ENCODE peak calls at places on chromosome 3, in seven cellular contexts. H, O, D, Z, I, L and S are unnamed samples.

GRCh38 chr3:150528359-150528797 is 17.9 kb downstream of the SERP1 start:
- DNase-seq in H (no peak), O (peak), Z (no peak), I (peak), D (no peak), L (no peak), S (no peak)

GRCh38 chr3:61250784-61251173 is 473 bp downstream of the FHIT start:
- DNase-seq in H (no peak), D (no peak), O (no peak), I (peak), Z (no peak), L (no peak), S (peak)

GRCh38 chr3:10309736-10310135 is 11.2 kb downstream of the SEC13 start:
- DNase-seq in Z (no peak), D (no peak), O (peak), L (no peak), I (peak), H (no peak), S (peak)

GRCh38 chr3:194296832-194297666 is 54.1 kb downstream of the CPN2 start:
- DNase-seq in H (no peak), Z (no peak), O (no peak), L (no peak), I (no peak), D (peak), S (no peak)

GRCh38 chr3:176767385-176767784 is 429.9 kb downstream of the TBL1XR1 start:
- DNase-seq in I (peak), O (peak), D (peak), H (peak), L (no peak), Z (no peak), S (no peak)

GRCh38 chr3:175343946-175344345 is 484.8 kb downstream of the NAALADL2 start:
- DNase-seq in L (no peak), D (no peak), I (no peak), Z (no peak), H (no peak), O (no peak), S (no peak)

GRCh38 chr3:128012050-128012449 is 40.2 kb upstream of the SEC61A1 start:
- DNase-seq in I (no peak), H (no peak), D (no peak), L (no peak), O (no peak), Z (no peak), S (no peak)

GRCh38 chr3:32613183-32613582 is 42.5 kb upstream of the DYNC1LI1 start:
- DNase-seq in L (no peak), Z (no peak), H (no peak), D (no peak), O (no peak), I (no peak), S (no peak)

GRCh38 chr3:122660575-122660974 is 20.1 kb upstream of the PARP14 start:
- DNase-seq in I (no peak), D (no peak), H (no peak), Z (no peak), L (no peak), O (no peak), S (no peak)

GRCh38 chr3:121723485-121723884 is 26.1 kb downstream of the GOLGB1 start:
- DNase-seq in D (no peak), L (no peak), O (no peak), I (no peak), H (no peak), Z (no peak), S (no peak)

GRCh38 chr3:183815951-183816475 is 9.4 kb downstream of the MAP6D1 start:
- DNase-seq in D (no peak), I (no peak), O (no peak), H (no peak), L (no peak), Z (no peak), S (no peak)

GRCh38 chr3:15305366-15305844 is 27.0 kb downstream of the SH3BP5 start:
- DNase-seq in O (peak), D (peak), Z (no peak), H (no peak), I (peak), L (peak), S (no peak)

GRCh38 chr3:194056731-194057415 is 79.1 kb upstream of the HES1 start:
- DNase-seq in H (no peak), D (no peak), L (no peak), Z (no peak), O (no peak), I (no peak), S (no peak)

GRCh38 chr3:101806491-101806890 is 27.5 kb downstream of the NXPE3 start:
- DNase-seq in H (no peak), O (no peak), I (no peak), D (no peak), L (no peak), Z (no peak), S (no peak)

GRCh38 chr3:154926721-154927120 is 153.4 kb upstream of the MME start:
- DNase-seq in D (no peak), Z (no peak), I (no peak), H (no peak), O (no peak), L (no peak), S (no peak)

GRCh38 chr3:149443545-149443912 is 31.0 kb upstream of the TM4SF4 start:
- DNase-seq in D (no peak), H (no peak), Z (no peak), L (no peak), O (no peak), I (no peak), S (no peak)

GRCh38 chr3:100548053-100548452 is 55.6 kb downstream of the TMEM45A start:
- DNase-seq in Z (no peak), L (no peak), O (no peak), D (no peak), I (peak), H (no peak), S (no peak)

GRCh38 chr3:7309707-7310106 is 448.8 kb downstream of the GRM7 start:
- DNase-seq in L (no peak), H (no peak), I (peak), Z (no peak), D (peak), O (no peak), S (no peak)

GRCh38 chr3:148697311-148698189 is at the start of gene AGTR1:
- DNase-seq in D (peak), I (peak), L (peak), O (peak), H (peak), Z (no peak), S (no peak)

DNA sequence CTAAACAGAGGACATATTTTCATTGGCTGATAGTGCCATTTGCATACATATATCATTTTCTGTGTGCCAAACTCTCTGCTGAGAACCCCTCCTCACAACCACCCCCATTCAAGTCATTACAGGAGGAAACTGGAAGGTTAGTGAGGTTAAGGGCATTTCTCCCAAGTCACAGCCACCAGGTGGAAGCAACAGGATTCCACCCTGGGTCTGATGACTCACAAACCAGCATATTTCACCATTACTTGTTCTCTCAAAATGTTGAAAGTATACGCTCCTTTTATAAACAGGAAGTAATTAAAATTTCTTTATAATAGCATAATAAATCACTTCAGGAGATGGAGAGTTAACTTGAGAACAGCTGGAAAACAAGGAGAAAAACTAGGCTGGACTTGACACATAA is 398.6 kb upstream of the WNT5A start:
- DNase-seq in L (no peak), Z (no peak), H (no peak), I (peak), O (peak), D (peak), S (no peak)
- TF ChIP-seq CTCF in L (no peak), Z (no peak), H (no peak), I (peak), O (peak), D (no peak), S (peak)

GRCh38 chr3:13339833-13340232 is 80.3 kb downstream of the NUP210 start:
- DNase-seq in O (no peak), H (no peak), I (no peak), Z (no peak), D (no peak), L (no peak), S (no peak)
- TF ChIP-seq CTCF in O (no peak), H (no peak), I (no peak), Z (no peak), D (no peak), L (no peak), S (no peak)

GRCh38 chr3:12708584-12709192 is 44.8 kb upstream of the RAF1 start:
- DNase-seq in I (peak), O (peak), H (peak), L (no peak), D (peak), Z (no peak), S (no peak)
- TF ChIP-seq CTCF in I (no peak), O (peak), H (no peak), L (no peak), D (peak), Z (no peak), S (peak)

GRCh38 chr3:39126532-39127071 is 19.1 kb downstream of the TTC21A start:
- DNase-seq in H (no peak), Z (no peak), O (peak), L (peak), D (no peak), I (peak), S (peak)

GRCh38 chr3:39125837-39126500 is 18.5 kb downstream of the TTC21A start:
- DNase-seq in I (peak), Z (no peak), H (no peak), L (no peak), O (peak), D (no peak), S (peak)

GRCh38 chr3:39127296-39127906 is 19.9 kb downstream of the TTC21A start:
- DNase-seq in L (no peak), O (no peak), I (no peak), D (no peak), H (no peak), Z (no peak), S (peak)

GRCh38 chr3:39122811-39123210 is 15.3 kb downstream of the TTC21A start:
- DNase-seq in H (no peak), I (no peak), L (no peak), D (no peak), O (no peak), Z (no peak), S (no peak)

GRCh38 chr3:39124876-39125836 is 17.7 kb downstream of the TTC21A start:
- DNase-seq in D (no peak), H (peak), Z (no peak), I (peak), O (peak), L (no peak), S (peak)
- TF ChIP-seq CTCF in D (peak), H (peak), Z (peak), I (peak), O (peak), L (peak), S (peak)

DNA sequence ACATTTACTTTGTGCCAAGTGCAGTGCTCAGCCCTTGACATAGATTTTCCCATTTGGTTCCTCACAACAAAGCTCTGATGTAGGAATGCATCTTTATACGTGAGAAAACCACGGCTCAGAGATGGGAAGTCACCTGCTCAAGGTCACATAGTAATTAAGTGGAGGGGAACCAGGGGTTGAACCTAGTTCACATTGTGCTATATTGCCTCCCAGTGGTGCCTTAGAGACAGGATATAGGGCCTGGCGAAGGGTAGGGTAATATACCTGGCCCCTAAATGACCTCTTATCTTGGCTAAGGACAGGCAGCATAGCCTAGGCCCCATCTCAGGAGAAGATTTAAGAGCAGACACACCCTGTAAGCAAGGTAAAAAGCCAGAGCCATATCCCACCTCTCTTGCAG is 71.5 kb downstream of the FOXP1 start:
- DNase-seq in O (no peak), Z (no peak), D (no peak), I (no peak), L (no peak), H (no peak), S (no peak)
- TF ChIP-seq CTCF in O (no peak), Z (no peak), D (no peak), I (no peak), L (peak), H (no peak), S (no peak)

DNA sequence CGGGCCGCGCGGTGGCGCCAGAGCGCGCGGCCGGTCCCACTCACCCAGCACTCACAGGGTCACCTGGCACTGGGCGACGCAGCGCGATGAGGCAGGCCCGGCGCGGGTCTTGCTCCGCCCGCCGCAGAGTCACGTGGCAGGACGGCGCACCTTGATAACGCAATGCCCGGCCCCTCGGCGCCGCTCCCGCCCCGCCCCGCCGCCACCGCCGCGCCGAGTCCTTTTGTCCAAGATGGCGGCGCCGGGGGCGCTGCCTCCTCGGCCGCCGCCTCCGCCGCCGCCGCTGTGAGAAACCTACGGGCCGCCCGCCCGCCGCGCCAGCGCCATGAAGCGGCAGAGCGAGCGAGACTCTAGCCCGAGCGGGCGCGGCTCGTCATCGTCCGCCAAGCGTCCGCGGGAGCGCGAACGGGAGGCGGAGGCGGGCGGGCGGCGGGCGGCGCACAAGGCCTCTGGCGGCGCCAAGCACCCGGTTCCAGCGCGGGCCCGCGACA is at the start of gene RBM15B:
- DNase-seq in L (peak), I (peak), O (peak), H (peak), D (peak), Z (peak), S (peak)
- TF ChIP-seq CTCF in L (peak), I (peak), O (peak), H (peak), D (peak), Z (peak), S (peak)

GRCh38 chr3:49802719-49803463 is at the start of gene INKA1:
- DNase-seq in Z (peak), D (peak), L (peak), O (peak), I (peak), H (peak), S (no peak)
- TF ChIP-seq CTCF in Z (peak), D (peak), L (peak), O (peak), I (peak), H (peak), S (peak)